ENCODE peak calls at places on chromosomes 13 and 19, in eight cellular contexts. K is HepG2; U is kidney; C is lung; J is thoracic aorta; R is testis; A is CD4-positive, CD25-positive, alpha-beta regulatory T cell; F is PC-9. E is an unnamed sample. For H3K36me3, the result is how much of the 10 kb centered on the place peaks cover.

GRCh38 chr13:99931462-99931861 is 40.1 kb downstream of the ZIC5 start:
- DNase-seq in U (no peak), A (no peak), J (no peak), C (no peak), R (no peak), F (no peak), K (no peak), E (no peak)

GRCh38 chr13:107392205-107392604 is 823.1 kb downstream of the LIG4 start:
- DNase-seq in C (no peak), A (no peak), J (no peak), R (no peak), U (no peak), F (no peak), K (no peak), E (no peak)

GRCh38 chr19:30070970-30071632 is 129.1 kb downstream of the URI1 start:
- DNase-seq in U (peak), F (no peak), A (no peak), C (no peak), K (no peak), R (no peak), J (no peak), E (no peak)

GRCh38 chr13:97856001-97856675 is 97.3 kb upstream of the IPO5 start:
- DNase-seq in A (no peak), F (no peak), K (no peak), R (peak), C (peak), J (no peak), U (peak), E (no peak)

GRCh38 chr13:92573467-92574057 is 653.0 kb upstream of the GPC6 start:
- DNase-seq in K (peak), R (peak), J (no peak), F (no peak), U (no peak), A (peak), C (no peak), E (no peak)

GRCh38 chr19:42301646-42302204 is at the start of gene PRR19:
- DNase-seq in F (no peak), K (no peak), C (no peak), A (peak), J (no peak), U (no peak), R (no peak), E (no peak)

GRCh38 chr13:42970824-42971669 is 21.0 kb downstream of the EPSTI1 start:
- DNase-seq in C (no peak), U (no peak), J (no peak), A (peak), K (peak), R (peak), F (no peak), E (no peak)

GRCh38 chr19:30314056-30314804 is 58.0 kb upstream of the ZNF536 start:
- DNase-seq in C (no peak), U (peak), A (no peak), K (peak), J (no peak), F (no peak), R (no peak), E (no peak)

GRCh38 chr13:45749026-45749759 is 47.1 kb downstream of the CBY2 start:
- DNase-seq in R (no peak), C (no peak), F (no peak), K (no peak), A (no peak), J (no peak), U (no peak), E (no peak)

GRCh38 chr13:44575741-44576395 is at the start of gene TSC22D1:
- DNase-seq in C (peak), F (peak), R (peak), A (peak), U (peak), J (no peak), K (no peak), E (no peak)

GRCh38 chr13:78035500-78035899 is 116.9 kb upstream of the EDNRB start:
- DNase-seq in A (no peak), F (no peak), R (no peak), K (no peak), U (no peak), J (no peak), C (no peak), E (no peak)

GRCh38 chr19:55494172-55494761 is 6.0 kb downstream of the SSC5D start:
- DNase-seq in K (no peak), J (no peak), C (no peak), F (no peak), U (peak), R (peak), A (no peak), E (no peak)

GRCh38 chr19:6125571-6125989 is 9.9 kb upstream of the ACSBG2 start:
- DNase-seq in A (peak), U (no peak), J (no peak), R (peak), C (peak), F (peak), K (peak), E (no peak)

GRCh38 chr19:6063576-6063961 is 46.7 kb downstream of the RFX2 start:
- DNase-seq in U (peak), F (no peak), K (no peak), C (no peak), A (no peak), J (no peak), R (peak), E (no peak)

DNA sequence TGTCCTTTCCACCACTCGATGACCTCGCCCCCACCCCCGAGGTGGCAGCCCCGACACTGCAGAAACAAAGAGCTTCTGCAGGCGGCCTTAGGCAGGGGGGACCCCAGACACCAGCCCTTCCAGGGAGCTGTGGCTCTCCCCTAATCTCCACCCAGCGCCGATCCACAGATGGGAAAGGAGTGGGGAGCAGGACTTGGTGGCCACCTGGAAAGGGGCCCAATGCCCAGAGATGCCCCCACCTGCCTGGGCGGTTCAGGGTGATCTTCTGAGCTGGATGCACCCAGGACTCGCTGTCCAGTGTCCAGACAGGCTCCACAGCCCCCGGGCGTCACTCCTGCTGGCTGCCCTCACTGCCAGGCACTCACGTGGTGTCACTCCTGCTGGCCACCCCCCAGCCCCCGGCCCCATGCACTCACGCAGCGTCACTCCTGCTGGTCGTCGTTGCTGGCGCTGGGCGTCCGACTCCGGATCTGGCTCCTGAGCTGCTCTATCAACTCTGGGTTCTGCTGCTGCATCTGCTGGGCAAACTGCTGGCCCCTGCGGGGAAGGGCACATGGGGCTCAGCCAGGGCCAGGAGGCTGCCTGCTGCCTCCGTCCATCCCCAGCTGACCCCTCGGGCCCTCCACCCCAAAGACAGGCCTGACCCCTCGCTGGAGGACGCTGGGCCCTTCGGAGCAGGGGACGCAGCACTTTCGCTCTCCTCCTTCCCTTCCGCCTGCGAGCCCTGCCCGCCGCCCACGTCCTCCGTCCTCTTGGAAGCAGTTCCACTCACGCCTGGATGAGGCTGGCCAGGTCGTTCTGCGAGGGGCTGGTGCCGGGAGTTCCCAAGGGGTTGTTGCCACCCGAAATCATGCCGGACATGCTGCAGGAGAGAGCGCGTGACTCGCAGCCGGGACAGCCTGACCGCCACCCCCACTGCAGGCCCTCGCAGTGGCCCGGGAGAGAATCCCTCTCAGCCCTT is 17.4 kb upstream of the SLC39A3 start:
- DNase-seq in J (no peak), C (no peak), R (no peak), A (no peak), U (no peak), K (no peak), F (no peak), E (no peak)
- H3K36me3 ChIP-seq in J (under half), C (under half), R (under half), A (under half), U (under half), K (under half), F (under half), E (under half)

DNA sequence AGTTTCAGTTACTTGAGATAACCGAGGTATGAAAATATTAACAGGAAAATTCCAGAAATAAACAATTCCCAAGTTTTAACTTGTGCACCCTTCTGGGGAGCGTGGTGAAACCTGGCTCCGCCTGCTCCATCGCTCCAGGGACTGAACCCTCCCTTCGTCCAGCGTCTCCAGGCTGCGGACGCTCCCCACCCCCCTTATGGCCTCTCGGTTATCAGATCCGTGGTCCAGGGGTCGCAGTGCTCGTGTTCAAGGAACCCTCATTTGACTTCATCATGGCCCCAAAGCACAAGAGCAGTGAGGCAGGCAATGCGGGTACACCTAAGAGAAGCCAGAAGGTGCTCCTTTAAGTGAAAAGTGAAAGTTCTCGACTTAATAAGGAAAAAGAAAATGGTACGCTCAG is 71.1 kb downstream of the ATP11A start:
- DNase-seq in J (no peak), R (no peak), F (no peak), U (peak), C (no peak), K (no peak), A (no peak), E (no peak)
- H3K36me3 ChIP-seq in J (under half), R (under half), F (under half), U (under half), C (under half), K (under half), A (under half), E (under half)

GRCh38 chr19:35155981-35156672 is 1.6 kb downstream of the FXYD5 start:
- DNase-seq in A (no peak), R (no peak), F (no peak), C (no peak), J (no peak), U (no peak), K (no peak), E (no peak)

GRCh38 chr19:35156673-35157014 is 2.1 kb downstream of the FXYD5 start:
- DNase-seq in C (no peak), U (no peak), R (no peak), A (no peak), F (no peak), K (no peak), J (no peak), E (no peak)

GRCh38 chr19:35159606-35160005 is 5.1 kb downstream of the FXYD5 start:
- DNase-seq in J (no peak), F (no peak), U (no peak), K (no peak), C (no peak), A (no peak), R (no peak), E (no peak)

GRCh38 chr19:35155441-35155840 is 906 bp downstream of the FXYD5 start:
- DNase-seq in K (no peak), F (no peak), A (peak), J (no peak), C (no peak), U (no peak), R (no peak), E (no peak)

DNA sequence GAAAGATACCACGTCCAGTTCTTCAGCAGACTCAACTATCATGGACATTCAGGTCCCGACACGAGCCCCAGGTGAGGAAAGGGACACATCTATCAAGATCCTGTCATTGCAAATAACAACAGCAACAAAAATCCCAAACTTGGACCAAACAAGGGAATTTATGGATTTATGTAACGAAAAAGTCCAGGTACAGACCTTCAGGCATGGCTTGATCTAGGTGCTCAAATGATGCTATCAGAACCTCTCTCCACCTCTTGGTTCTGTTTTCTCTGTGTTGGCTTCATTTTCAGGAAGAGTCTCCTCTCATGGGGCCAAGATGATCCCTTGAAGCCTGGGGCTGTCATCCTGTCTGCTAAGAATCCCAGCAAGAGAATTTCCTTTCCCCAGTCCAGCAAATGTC is 2.9 kb downstream of the FXYD5 start:
- DNase-seq in C (no peak), F (no peak), U (no peak), R (no peak), J (no peak), K (no peak), A (no peak), E (no peak)
- H3K36me3 ChIP-seq in C (under half), F (half or more), U (under half), R (under half), J (under half), K (under half), A (half or more), E (under half)

DNA sequence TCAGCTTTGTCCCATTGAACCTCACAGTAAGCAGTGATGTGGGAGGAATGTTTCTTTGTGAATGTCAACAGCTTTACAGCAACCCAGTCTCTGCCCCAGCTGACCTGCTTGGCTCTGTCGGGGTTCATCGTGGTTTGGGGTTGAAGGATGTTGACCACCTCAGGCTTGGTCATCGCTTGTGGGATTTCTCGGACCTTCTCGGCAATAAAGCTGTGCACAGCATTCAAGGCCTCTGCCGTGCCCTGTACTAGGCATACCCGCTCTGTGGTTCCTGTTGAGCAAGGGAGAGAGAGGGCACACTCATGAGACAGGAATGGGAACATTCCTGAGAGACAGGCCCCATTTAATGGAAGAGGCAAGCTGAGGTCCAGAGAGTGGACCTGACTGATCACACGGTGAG is 20.0 kb downstream of the NOVA2 start:
- DNase-seq in J (no peak), C (no peak), R (no peak), A (no peak), U (no peak), F (no peak), K (no peak), E (no peak)
- H3K36me3 ChIP-seq in J (under half), C (under half), R (under half), A (under half), U (under half), F (under half), K (under half), E (under half)

E was measured in BJ.